ENCODE peak calls at places on chromosomes 13 and 19, in five cellular contexts. Y is tibial nerve, F is colonic mucosa, H is left ventricle myocardium inferior, V is GM12878. D is an unnamed sample.

GRCh38 chr19:40190891-40191835 is at the start of gene MAP3K10:
- DNase-seq in Y (peak), F (peak), H (peak), V (peak), D (peak)

GRCh38 chr13:39226359-39226758 is 188.1 kb downstream of the NHLRC3 start:
- DNase-seq in Y (no peak), F (no peak), H (peak), V (no peak), D (no peak)

GRCh38 chr13:28181413-28181812 is 43.1 kb downstream of the PAN3 start:
- DNase-seq in Y (no peak), F (no peak), H (no peak), V (no peak), D (no peak)

GRCh38 chr13:37515226-37515625 is 83.3 kb downstream of the POSTN start:
- DNase-seq in Y (no peak), F (no peak), H (no peak), V (no peak), D (no peak)

GRCh38 chr13:32951580-32951979 is 64.6 kb upstream of the KL start:
- DNase-seq in Y (no peak), F (no peak), H (no peak), V (no peak), D (no peak)

GRCh38 chr13:99374994-99375805 is 68.0 kb upstream of the GPR183 start:
- DNase-seq in Y (no peak), F (peak), H (no peak), V (no peak), D (peak)

GRCh38 chr13:40116008-40116407 is 460.5 kb downstream of the COG6 start:
- DNase-seq in Y (peak), F (peak), H (no peak), V (peak), D (no peak)

GRCh38 chr19:19120308-19121156 is 17.7 kb downstream of the TMEM161A start:
- DNase-seq in Y (peak), F (peak), H (no peak), V (no peak), D (peak)

GRCh38 chr19:10104665-10105221 is 1.4 kb upstream of the PPAN start:
- DNase-seq in Y (no peak), F (peak), H (no peak), V (peak), D (peak)

GRCh38 chr19:10106100-10106936 is at the start of gene PPAN:
- DNase-seq in Y (peak), F (peak), H (peak), V (peak), D (peak)

GRCh38 chr19:10107254-10107653 is 1.1 kb downstream of the PPAN start:
- DNase-seq in Y (no peak), F (no peak), H (no peak), V (no peak), D (no peak)

GRCh38 chr19:10104130-10104513 is 1.6 kb upstream of the ANGPTL6 start:
- DNase-seq in Y (no peak), F (no peak), H (no peak), V (no peak), D (no peak)

GRCh38 chr19:10105241-10106099 is 692 bp upstream of the PPAN start:
- DNase-seq in Y (no peak), F (peak), H (no peak), V (peak), D (no peak)
- H3K4me3 ChIP-seq in Y (peak), F (no peak), H (peak), V (peak), D (peak)

GRCh38 chr19:41928754-41929535 is 696 bp upstream of the ERFL start:
- DNase-seq in Y (no peak), F (peak), H (no peak), V (no peak), D (no peak)
- TF ChIP-seq CTCF in Y (no peak), F (no peak), H (no peak), V (no peak), D (no peak)

GRCh38 chr19:50719119-50719435 is 525 bp downstream of the SHANK1 start:
- DNase-seq in Y (no peak), F (no peak), H (no peak), V (no peak), D (no peak)

GRCh38 chr19:50717026-50717723 is 2.4 kb downstream of the SHANK1 start:
- DNase-seq in Y (no peak), F (no peak), H (no peak), V (no peak), D (no peak)

GRCh38 chr19:50717891-50718254 is 1.7 kb downstream of the SHANK1 start:
- DNase-seq in Y (no peak), F (no peak), H (no peak), V (no peak), D (no peak)

GRCh38 chr19:50719566-50719965 is at the start of gene SHANK1:
- DNase-seq in Y (no peak), F (no peak), H (no peak), V (no peak), D (no peak)

GRCh38 chr19:50718255-50719118 is 1.1 kb downstream of the SHANK1 start:
- DNase-seq in Y (no peak), F (no peak), H (no peak), V (no peak), D (no peak)
- H3K4me3 ChIP-seq in Y (peak), F (no peak), H (peak), V (no peak), D (no peak)

DNA sequence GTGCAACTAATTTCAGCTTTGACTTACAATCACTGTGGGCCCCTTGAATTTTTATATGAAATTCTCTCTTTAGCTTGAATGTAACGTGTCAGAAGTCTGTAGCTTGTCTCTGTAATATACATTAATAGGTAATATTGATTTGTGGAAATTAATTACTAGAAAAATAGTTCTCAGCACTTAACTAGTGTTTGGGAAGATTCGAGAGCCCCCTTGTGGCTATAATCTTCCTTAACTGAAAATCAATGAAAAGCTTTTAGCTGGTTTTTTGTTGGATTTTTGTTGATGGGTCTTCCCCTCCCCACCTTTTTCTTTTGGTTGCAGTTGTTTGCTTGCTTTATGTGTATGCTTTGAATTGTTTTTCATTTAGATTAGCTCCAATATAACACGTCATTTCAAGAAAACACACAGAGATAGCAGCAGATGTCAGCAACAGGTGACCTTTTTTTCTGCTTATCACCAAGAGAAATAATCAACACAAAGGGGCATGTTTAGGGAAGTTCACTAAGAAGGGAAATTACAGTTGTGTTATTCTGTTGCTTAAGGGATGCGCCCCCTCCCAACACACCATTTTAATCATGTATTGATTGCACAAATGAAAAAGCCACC is 176.8 kb downstream of the OXGR1 start:
- DNase-seq in Y (peak), F (no peak), H (no peak), V (no peak), D (no peak)
- TF ChIP-seq CTCF in Y (peak), F (peak), H (peak), V (peak), D (peak)

GRCh38 chr19:35793381-35794165 is 18.2 kb downstream of the ARHGAP33 start:
- DNase-seq in Y (no peak), F (no peak), H (no peak), V (no peak), D (no peak)

GRCh38 chr19:35801828-35802227 is 10.8 kb downstream of the PRODH2 start:
- DNase-seq in Y (no peak), F (no peak), H (no peak), V (no peak), D (no peak)

GRCh38 chr19:35792888-35793287 is 17.5 kb downstream of the ARHGAP33 start:
- DNase-seq in Y (no peak), F (no peak), H (no peak), V (no peak), D (no peak)

GRCh38 chr19:35796645-35797542 is 15.8 kb downstream of the PRODH2 start:
- DNase-seq in Y (no peak), F (no peak), H (no peak), V (no peak), D (no peak)

GRCh38 chr19:35797663-35798062 is 15.0 kb downstream of the PRODH2 start:
- DNase-seq in Y (no peak), F (no peak), H (no peak), V (no peak), D (no peak)
- H3K4me3 ChIP-seq in Y (no peak), F (no peak), H (peak), V (no peak), D (no peak)

GRCh38 chr19:35555301-35556005 is 8.0 kb downstream of the ATP4A start:
- DNase-seq in Y (no peak), F (no peak), H (no peak), V (no peak), D (no peak)
- TF ChIP-seq CTCF in Y (no peak), F (no peak), H (no peak), V (peak), D (peak)

DNA sequence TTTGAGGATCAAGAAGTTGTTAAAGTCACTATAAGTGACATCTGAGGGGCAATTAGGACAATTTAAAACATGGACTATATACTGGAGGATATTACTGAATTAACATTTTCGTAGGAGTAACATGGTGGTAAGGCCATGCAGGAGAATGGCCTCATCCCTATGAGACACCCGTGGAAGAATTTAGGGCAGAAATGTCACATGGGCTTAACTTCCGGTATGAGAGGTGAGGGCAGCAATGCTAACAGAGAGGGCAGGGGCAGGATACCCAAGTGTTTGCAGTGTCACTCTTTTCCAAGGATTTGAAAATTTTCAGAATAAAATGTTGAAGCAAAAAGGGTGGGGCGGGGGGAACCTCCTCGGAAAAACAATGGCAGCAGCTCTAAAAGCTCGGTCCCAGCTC is 23.6 kb downstream of the RANBP3 start:
- DNase-seq in Y (no peak), F (no peak), H (no peak), V (no peak), D (no peak)
- H3K4me3 ChIP-seq in Y (no peak), F (no peak), H (peak), V (no peak), D (no peak)

D was measured in GM06990.